ENCODE peak calls at places on chromosomes 3 and 15, in nine cellular contexts. One of them, this sample, is unnamed.

GRCh38 chr3:47005212-47006144 is 26.0 kb downstream of the NBEAL2 start:
- DNase-seq in A549: no peak
- DNase-seq in AG04450: no peak
- DNase-seq in GM23338: no peak
- DNase-seq in kidney epithelial cell: no peak
- DNase-seq in neural progenitor cell: no peak
- DNase-seq in NB4: no peak
- DNase-seq in choroid plexus epithelial cell: no peak
- DNase-seq in MM.1S: no peak
- DNase-seq in this sample: no peak

GRCh38 chr15:36029606-36030005 is 483.6 kb upstream of the DPH6 start:
- DNase-seq in A549: no peak
- DNase-seq in AG04450: peak
- DNase-seq in GM23338: no peak
- DNase-seq in kidney epithelial cell: no peak
- DNase-seq in neural progenitor cell: no peak
- DNase-seq in NB4: no peak
- DNase-seq in choroid plexus epithelial cell: peak
- DNase-seq in MM.1S: no peak
- DNase-seq in this sample: peak

GRCh38 chr15:95944856-95945255 is 385.6 kb upstream of the NR2F2 start:
- DNase-seq in A549: no peak
- DNase-seq in AG04450: no peak
- DNase-seq in GM23338: no peak
- DNase-seq in kidney epithelial cell: no peak
- DNase-seq in neural progenitor cell: no peak
- DNase-seq in NB4: no peak
- DNase-seq in choroid plexus epithelial cell: no peak
- DNase-seq in MM.1S: no peak
- DNase-seq in this sample: no peak

GRCh38 chr3:84141571-84141970 is 817.2 kb upstream of the CADM2 start:
- DNase-seq in A549: no peak
- DNase-seq in AG04450: no peak
- DNase-seq in GM23338: no peak
- DNase-seq in kidney epithelial cell: no peak
- DNase-seq in neural progenitor cell: no peak
- DNase-seq in NB4: no peak
- DNase-seq in choroid plexus epithelial cell: no peak
- DNase-seq in MM.1S: no peak
- DNase-seq in this sample: no peak

GRCh38 chr3:134330895-134331810 is 43.1 kb downstream of the AMOTL2 start:
- DNase-seq in A549: peak
- DNase-seq in AG04450: no peak
- DNase-seq in GM23338: peak
- DNase-seq in kidney epithelial cell: no peak
- DNase-seq in neural progenitor cell: no peak
- DNase-seq in NB4: no peak
- DNase-seq in choroid plexus epithelial cell: peak
- DNase-seq in MM.1S: no peak
- DNase-seq in this sample: no peak

GRCh38 chr15:99708563-99708962 is 24.7 kb downstream of the LYSMD4 start:
- DNase-seq in A549: peak
- DNase-seq in AG04450: peak
- DNase-seq in GM23338: no peak
- DNase-seq in kidney epithelial cell: peak
- DNase-seq in neural progenitor cell: no peak
- DNase-seq in NB4: peak
- DNase-seq in choroid plexus epithelial cell: peak
- DNase-seq in MM.1S: no peak
- DNase-seq in this sample: peak

GRCh38 chr15:52440414-52440813 is 88.3 kb downstream of the MYO5A start:
- DNase-seq in A549: peak
- DNase-seq in AG04450: no peak
- DNase-seq in GM23338: no peak
- DNase-seq in kidney epithelial cell: peak
- DNase-seq in neural progenitor cell: no peak
- DNase-seq in NB4: peak
- DNase-seq in choroid plexus epithelial cell: no peak
- DNase-seq in MM.1S: no peak
- DNase-seq in this sample: peak

GRCh38 chr3:20668411-20668810 is 482.4 kb upstream of the SGO1 start:
- DNase-seq in A549: peak
- DNase-seq in AG04450: no peak
- DNase-seq in GM23338: peak
- DNase-seq in kidney epithelial cell: no peak
- DNase-seq in neural progenitor cell: peak
- DNase-seq in NB4: peak
- DNase-seq in choroid plexus epithelial cell: peak
- DNase-seq in MM.1S: no peak
- DNase-seq in this sample: peak

GRCh38 chr15:73862276-73862675 is 11.1 kb upstream of the TBC1D21 start:
- DNase-seq in A549: no peak
- DNase-seq in AG04450: no peak
- DNase-seq in GM23338: peak
- DNase-seq in kidney epithelial cell: no peak
- DNase-seq in neural progenitor cell: peak
- DNase-seq in NB4: no peak
- DNase-seq in choroid plexus epithelial cell: no peak
- DNase-seq in MM.1S: no peak
- DNase-seq in this sample: no peak

GRCh38 chr3:156826896-156827882 is 1.0 kb downstream of the LEKR1 start:
- DNase-seq in A549: no peak
- DNase-seq in AG04450: no peak
- DNase-seq in GM23338: peak
- DNase-seq in kidney epithelial cell: no peak
- DNase-seq in neural progenitor cell: peak
- DNase-seq in NB4: no peak
- DNase-seq in choroid plexus epithelial cell: no peak
- DNase-seq in MM.1S: no peak
- DNase-seq in this sample: no peak

GRCh38 chr15:71237456-71238188 is 122.4 kb downstream of the THSD4 start:
- DNase-seq in A549: peak
- DNase-seq in AG04450: peak
- DNase-seq in GM23338: no peak
- DNase-seq in kidney epithelial cell: peak
- DNase-seq in neural progenitor cell: no peak
- DNase-seq in NB4: no peak
- DNase-seq in choroid plexus epithelial cell: peak
- DNase-seq in MM.1S: no peak
- DNase-seq in this sample: peak

GRCh38 chr3:83193526-83193925 is 1432.1 kb upstream of the GBE1 start:
- DNase-seq in A549: no peak
- DNase-seq in AG04450: no peak
- DNase-seq in GM23338: no peak
- DNase-seq in kidney epithelial cell: no peak
- DNase-seq in neural progenitor cell: no peak
- DNase-seq in NB4: no peak
- DNase-seq in choroid plexus epithelial cell: peak
- DNase-seq in MM.1S: no peak
- DNase-seq in this sample: no peak

GRCh38 chr15:44726568-44727461 is 9.5 kb upstream of the TRIM69 start:
- DNase-seq in A549: peak
- DNase-seq in AG04450: peak
- DNase-seq in GM23338: peak
- DNase-seq in kidney epithelial cell: peak
- DNase-seq in neural progenitor cell: no peak
- DNase-seq in NB4: peak
- DNase-seq in choroid plexus epithelial cell: peak
- DNase-seq in MM.1S: peak
- DNase-seq in this sample: peak

GRCh38 chr3:17157713-17158112 is 273.0 kb downstream of the PLCL2 start:
- DNase-seq in A549: peak
- DNase-seq in AG04450: no peak
- DNase-seq in GM23338: no peak
- DNase-seq in kidney epithelial cell: no peak
- DNase-seq in neural progenitor cell: no peak
- DNase-seq in NB4: no peak
- DNase-seq in choroid plexus epithelial cell: peak
- DNase-seq in MM.1S: no peak
- DNase-seq in this sample: peak

GRCh38 chr3:161104561-161105551 is at the start of gene B3GALNT1:
- DNase-seq in A549: peak
- DNase-seq in AG04450: peak
- DNase-seq in GM23338: peak
- DNase-seq in kidney epithelial cell: peak
- DNase-seq in neural progenitor cell: peak
- DNase-seq in NB4: no peak
- DNase-seq in choroid plexus epithelial cell: peak
- DNase-seq in MM.1S: no peak
- DNase-seq in this sample: peak

GRCh38 chr3:38097446-38098375 is 39.2 kb downstream of the ACAA1 start:
- DNase-seq in A549: no peak
- DNase-seq in AG04450: no peak
- DNase-seq in GM23338: no peak
- DNase-seq in kidney epithelial cell: no peak
- DNase-seq in neural progenitor cell: no peak
- DNase-seq in NB4: no peak
- DNase-seq in choroid plexus epithelial cell: no peak
- DNase-seq in MM.1S: no peak
- DNase-seq in this sample: no peak
- TF ChIP-seq CTCF in A549: no peak
- TF ChIP-seq CTCF in AG04450: no peak
- TF ChIP-seq CTCF in GM23338: no peak
- TF ChIP-seq CTCF in kidney epithelial cell: no peak
- TF ChIP-seq CTCF in neural progenitor cell: no peak
- TF ChIP-seq CTCF in NB4: no peak
- TF ChIP-seq CTCF in choroid plexus epithelial cell: no peak
- TF ChIP-seq CTCF in MM.1S: no peak
- TF ChIP-seq CTCF in this sample: no peak

GRCh38 chr15:68924866-68925599 is 5.3 kb upstream of the SPESP1 start:
- DNase-seq in A549: peak
- DNase-seq in AG04450: peak
- DNase-seq in GM23338: peak
- DNase-seq in kidney epithelial cell: peak
- DNase-seq in neural progenitor cell: peak
- DNase-seq in NB4: peak
- DNase-seq in choroid plexus epithelial cell: peak
- DNase-seq in MM.1S: peak
- DNase-seq in this sample: peak

GRCh38 chr15:68935400-68935937 is 5.1 kb downstream of the SPESP1 start:
- DNase-seq in A549: peak
- DNase-seq in AG04450: no peak
- DNase-seq in GM23338: no peak
- DNase-seq in kidney epithelial cell: no peak
- DNase-seq in neural progenitor cell: no peak
- DNase-seq in NB4: no peak
- DNase-seq in choroid plexus epithelial cell: no peak
- DNase-seq in MM.1S: no peak
- DNase-seq in this sample: no peak

GRCh38 chr15:68930268-68931022 is at the start of gene SPESP1:
- DNase-seq in A549: no peak
- DNase-seq in AG04450: peak
- DNase-seq in GM23338: peak
- DNase-seq in kidney epithelial cell: no peak
- DNase-seq in neural progenitor cell: no peak
- DNase-seq in NB4: no peak
- DNase-seq in choroid plexus epithelial cell: peak
- DNase-seq in MM.1S: peak
- DNase-seq in this sample: peak
- H3K4me3 ChIP-seq in A549: no peak
- H3K4me3 ChIP-seq in AG04450: peak
- H3K4me3 ChIP-seq in GM23338: no peak
- H3K4me3 ChIP-seq in kidney epithelial cell: peak
- H3K4me3 ChIP-seq in neural progenitor cell: no peak
- H3K4me3 ChIP-seq in NB4: no peak
- H3K4me3 ChIP-seq in choroid plexus epithelial cell: peak
- H3K4me3 ChIP-seq in MM.1S: peak
- H3K4me3 ChIP-seq in this sample: peak

GRCh38 chr3:10194328-10195071 is 29.8 kb downstream of the IRAK2 start:
- DNase-seq in A549: no peak
- DNase-seq in AG04450: no peak
- DNase-seq in GM23338: no peak
- DNase-seq in kidney epithelial cell: no peak
- DNase-seq in neural progenitor cell: no peak
- DNase-seq in NB4: peak
- DNase-seq in choroid plexus epithelial cell: no peak
- DNase-seq in MM.1S: no peak
- DNase-seq in this sample: no peak

GRCh38 chr3:10189557-10190374 is 25.0 kb downstream of the IRAK2 start:
- DNase-seq in A549: peak
- DNase-seq in AG04450: no peak
- DNase-seq in GM23338: no peak
- DNase-seq in kidney epithelial cell: no peak
- DNase-seq in neural progenitor cell: no peak
- DNase-seq in NB4: peak
- DNase-seq in choroid plexus epithelial cell: peak
- DNase-seq in MM.1S: peak
- DNase-seq in this sample: peak

GRCh38 chr3:10195692-10196091 is 31.0 kb downstream of the IRAK2 start:
- DNase-seq in A549: no peak
- DNase-seq in AG04450: no peak
- DNase-seq in GM23338: no peak
- DNase-seq in kidney epithelial cell: no peak
- DNase-seq in neural progenitor cell: no peak
- DNase-seq in NB4: no peak
- DNase-seq in choroid plexus epithelial cell: no peak
- DNase-seq in MM.1S: no peak
- DNase-seq in this sample: no peak

GRCh38 chr3:10193692-10194327 is 29.1 kb downstream of the IRAK2 start:
- DNase-seq in A549: no peak
- DNase-seq in AG04450: no peak
- DNase-seq in GM23338: no peak
- DNase-seq in kidney epithelial cell: no peak
- DNase-seq in neural progenitor cell: no peak
- DNase-seq in NB4: no peak
- DNase-seq in choroid plexus epithelial cell: no peak
- DNase-seq in MM.1S: no peak
- DNase-seq in this sample: no peak

GRCh38 chr3:10192953-10193691 is 28.4 kb downstream of the IRAK2 start:
- DNase-seq in A549: peak
- DNase-seq in AG04450: peak
- DNase-seq in GM23338: peak
- DNase-seq in kidney epithelial cell: peak
- DNase-seq in neural progenitor cell: peak
- DNase-seq in NB4: peak
- DNase-seq in choroid plexus epithelial cell: peak
- DNase-seq in MM.1S: no peak
- DNase-seq in this sample: peak
- TF ChIP-seq CTCF in A549: peak
- TF ChIP-seq CTCF in AG04450: peak
- TF ChIP-seq CTCF in GM23338: peak
- TF ChIP-seq CTCF in kidney epithelial cell: peak
- TF ChIP-seq CTCF in neural progenitor cell: peak
- TF ChIP-seq CTCF in NB4: peak
- TF ChIP-seq CTCF in choroid plexus epithelial cell: peak
- TF ChIP-seq CTCF in MM.1S: no peak
- TF ChIP-seq CTCF in this sample: peak

DNA sequence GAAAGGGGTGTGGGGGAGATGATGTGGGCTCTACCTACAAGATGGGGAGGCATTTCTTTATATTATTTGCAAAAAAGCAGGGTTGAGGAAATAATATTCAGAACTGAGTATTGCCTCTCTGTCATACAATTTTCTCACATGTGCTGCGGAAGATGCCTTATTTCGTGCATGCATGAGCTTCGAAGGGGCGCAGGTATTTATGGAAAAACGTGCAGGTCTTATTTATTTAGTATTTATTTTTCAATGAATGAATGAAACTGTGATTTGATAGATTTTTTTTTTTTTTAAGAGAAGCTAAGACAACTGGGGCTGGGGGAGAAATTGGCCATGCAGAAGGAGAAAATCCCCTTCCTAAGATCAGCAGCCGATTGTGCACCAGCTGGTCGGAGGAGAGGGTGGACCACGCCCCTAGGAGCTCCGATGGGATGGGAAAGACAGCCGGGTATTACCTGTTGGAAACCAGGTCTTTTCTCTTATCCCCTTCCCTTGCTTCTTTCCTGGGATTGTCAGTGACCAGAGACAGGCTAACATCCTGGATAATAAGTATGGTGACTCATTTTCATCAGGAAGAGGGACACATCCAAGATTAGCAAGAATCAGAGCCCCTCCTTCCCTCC is 827 bp downstream of the GAP43 start:
- DNase-seq in A549: no peak
- DNase-seq in AG04450: no peak
- DNase-seq in GM23338: peak
- DNase-seq in kidney epithelial cell: no peak
- DNase-seq in neural progenitor cell: peak
- DNase-seq in NB4: no peak
- DNase-seq in choroid plexus epithelial cell: no peak
- DNase-seq in MM.1S: no peak
- DNase-seq in this sample: peak
- H3K4me3 ChIP-seq in A549: peak
- H3K4me3 ChIP-seq in AG04450: peak
- H3K4me3 ChIP-seq in GM23338: peak
- H3K4me3 ChIP-seq in kidney epithelial cell: no peak
- H3K4me3 ChIP-seq in neural progenitor cell: peak
- H3K4me3 ChIP-seq in NB4: no peak
- H3K4me3 ChIP-seq in choroid plexus epithelial cell: no peak
- H3K4me3 ChIP-seq in MM.1S: no peak
- H3K4me3 ChIP-seq in this sample: peak